ENCODE peak calls at places on chromosomes 7 and 10, in seven cellular contexts. B, M, N, G, F, P and L are unnamed samples.

GRCh38 chr10:97708976-97709745 is 4.4 kb upstream of the MARVELD1 start:
- DNase-seq in B (peak), M (peak), N (peak), G (no peak), F (peak), P (peak), L (peak)

GRCh38 chr7:47635091-47636090 is 53.5 kb upstream of the TNS3 start:
- DNase-seq in B (no peak), M (peak), N (no peak), G (peak), F (no peak), P (peak), L (no peak)

GRCh38 chr7:115561341-115562110 is 469.0 kb downstream of the TFEC start:
- DNase-seq in B (no peak), M (no peak), N (peak), G (no peak), F (no peak), P (no peak), L (no peak)

GRCh38 chr10:123146013-123146891 is 1.7 kb upstream of the HMX2 start:
- DNase-seq in B (no peak), M (no peak), N (no peak), G (no peak), F (no peak), P (no peak), L (no peak)

GRCh38 chr10:14873090-14873760 is 5.4 kb upstream of the SUV39H2 start:
- DNase-seq in B (no peak), M (no peak), N (no peak), G (no peak), F (no peak), P (no peak), L (no peak)

GRCh38 chr10:94680544-94680943 is 3.0 kb upstream of the CYP2C18 start:
- DNase-seq in B (no peak), M (no peak), N (no peak), G (no peak), F (no peak), P (no peak), L (no peak)

GRCh38 chr7:75938921-75939320 is 24.0 kb downstream of the POR start:
- DNase-seq in B (no peak), M (no peak), N (no peak), G (no peak), F (no peak), P (peak), L (no peak)

GRCh38 chr7:15686209-15686956 is at the start of gene MEOX2:
- DNase-seq in B (no peak), M (peak), N (no peak), G (peak), F (no peak), P (no peak), L (no peak)

GRCh38 chr7:84102213-84102612 is 92.4 kb downstream of the SEMA3A start:
- DNase-seq in B (no peak), M (no peak), N (no peak), G (no peak), F (no peak), P (no peak), L (no peak)

GRCh38 chr10:133459454-133460207 is 5.9 kb downstream of the SCART1 start:
- DNase-seq in B (no peak), M (no peak), N (no peak), G (no peak), F (no peak), P (no peak), L (no peak)

GRCh38 chr7:49692516-49692915 is 80.9 kb upstream of the VWC2 start:
- DNase-seq in B (no peak), M (no peak), N (no peak), G (no peak), F (no peak), P (no peak), L (no peak)

GRCh38 chr7:30817060-30817770 is 46.0 kb downstream of the MINDY4 start:
- DNase-seq in B (no peak), M (peak), N (no peak), G (no peak), F (no peak), P (no peak), L (no peak)

GRCh38 chr10:71667374-71667750 is 52.2 kb downstream of the C10orf105 start:
- DNase-seq in B (no peak), M (no peak), N (no peak), G (no peak), F (no peak), P (no peak), L (no peak)

GRCh38 chr7:17680943-17681351 is 259.3 kb downstream of the SNX13 start:
- DNase-seq in B (no peak), M (no peak), N (no peak), G (no peak), F (no peak), P (no peak), L (no peak)

GRCh38 chr10:118960166-118961090 is 69.1 kb upstream of the NANOS1 start:
- DNase-seq in B (no peak), M (no peak), N (no peak), G (no peak), F (no peak), P (no peak), L (no peak)

GRCh38 chr7:91710896-91711295 is 169.6 kb downstream of the MTERF1 start:
- DNase-seq in B (no peak), M (no peak), N (no peak), G (no peak), F (no peak), P (no peak), L (no peak)

GRCh38 chr10:108862691-108863350 is 1060.5 kb downstream of the XPNPEP1 start:
- DNase-seq in B (no peak), M (no peak), N (no peak), G (no peak), F (no peak), P (no peak), L (no peak)

GRCh38 chr7:24877790-24878311 is 102.1 kb downstream of the OSBPL3 start:
- DNase-seq in B (peak), M (no peak), N (no peak), G (no peak), F (no peak), P (no peak), L (peak)

GRCh38 chr10:5817322-5818047 is 4.3 kb upstream of the GDI2 start:
- DNase-seq in B (peak), M (no peak), N (no peak), G (no peak), F (no peak), P (no peak), L (peak)

GRCh38 chr7:55109384-55110167 is 90.8 kb downstream of the EGFR start:
- DNase-seq in B (no peak), M (no peak), N (no peak), G (no peak), F (no peak), P (no peak), L (no peak)

GRCh38 chr7:12802070-12802469 is 114.6 kb downstream of the ARL4A start:
- DNase-seq in B (no peak), M (no peak), N (no peak), G (no peak), F (no peak), P (no peak), L (no peak)

GRCh38 chr7:66697451-66698438 is 42.8 kb upstream of the RABGEF1 start:
- DNase-seq in B (no peak), M (no peak), N (peak), G (no peak), F (no peak), P (no peak), L (no peak)

GRCh38 chr10:112775892-112776679 is 174.0 kb upstream of the TCF7L2 start:
- DNase-seq in B (no peak), M (no peak), N (no peak), G (no peak), F (no peak), P (peak), L (no peak)

GRCh38 chr7:155590215-155591023 is 44.1 kb upstream of the CNPY1 start:
- DNase-seq in B (no peak), M (no peak), N (no peak), G (peak), F (no peak), P (no peak), L (no peak)

GRCh38 chr10:44956717-44957706 is 2.6 kb upstream of the RASSF4 start:
- DNase-seq in B (no peak), M (no peak), N (no peak), G (no peak), F (no peak), P (no peak), L (no peak)

GRCh38 chr7:37977243-37977642 is 56.8 kb downstream of the EPDR1 start:
- DNase-seq in B (no peak), M (no peak), N (no peak), G (no peak), F (no peak), P (no peak), L (no peak)

GRCh38 chr10:83723080-83723479 is 416.2 kb upstream of the GHITM start:
- DNase-seq in B (no peak), M (no peak), N (no peak), G (no peak), F (no peak), P (no peak), L (no peak)

GRCh38 chr10:10482613-10483012 is 535.1 kb upstream of the CELF2 start:
- DNase-seq in B (no peak), M (no peak), N (no peak), G (no peak), F (no peak), P (no peak), L (no peak)

GRCh38 chr10:117312430-117312829 is 62.8 kb downstream of the PDZD8 start:
- DNase-seq in B (no peak), M (no peak), N (no peak), G (no peak), F (no peak), P (no peak), L (no peak)

GRCh38 chr10:132989476-132990415 is 47.4 kb upstream of the CFAP46 start:
- DNase-seq in B (no peak), M (no peak), N (no peak), G (no peak), F (no peak), P (no peak), L (no peak)

GRCh38 chr7:96645084-96645483 is 64.6 kb downstream of the SEM1 start:
- DNase-seq in B (no peak), M (no peak), N (no peak), G (no peak), F (no peak), P (no peak), L (no peak)

GRCh38 chr10:130261766-130262165 is 125.6 kb downstream of the GLRX3 start:
- DNase-seq in B (no peak), M (no peak), N (no peak), G (no peak), F (no peak), P (no peak), L (no peak)

GRCh38 chr7:43391518-43391917 is 191.4 kb upstream of the STK17A start:
- DNase-seq in B (no peak), M (peak), N (no peak), G (no peak), F (no peak), P (no peak), L (no peak)

GRCh38 chr10:72875250-72876055 is 18.1 kb upstream of the OIT3 start:
- DNase-seq in B (no peak), M (no peak), N (no peak), G (peak), F (peak), P (no peak), L (no peak)

GRCh38 chr10:101079874-101080273 is 18.1 kb downstream of the KAZALD1 start:
- DNase-seq in B (no peak), M (no peak), N (no peak), G (no peak), F (no peak), P (peak), L (no peak)